ENCODE peak calls at places on chromosomes 11 and 22, in seven cellular contexts. M, U, R, Z, V, C and T are unnamed samples.
A peak's percentile ranks its signal among the peaks of the same experiment; 100 is the strongest.

GRCh38 chr11:102347526-102348331 is 715 bp downstream of the BIRC2 start:
- DNase-seq in M (no peak), U (peak; percentile 43), R (peak; percentile 44), Z (no peak), V (peak; percentile 72), C (peak; percentile 12), T (no peak)

GRCh38 chr22:38835888-38836301 is 7.9 kb downstream of the NPTXR start:
- DNase-seq in M (no peak), U (no peak), R (no peak), Z (no peak), V (no peak), C (no peak), T (no peak)

GRCh38 chr22:39478461-39478860 is 21.6 kb downstream of the MGAT3 start:
- DNase-seq in M (no peak), U (peak; percentile 61), R (no peak), Z (peak; percentile 71), V (peak; percentile 48), C (peak; percentile 44), T (no peak)

GRCh38 chr22:48696371-48696770 is 1131.3 kb downstream of the BRD1 start:
- DNase-seq in M (no peak), U (no peak), R (no peak), Z (peak; percentile 45), V (no peak), C (no peak), T (no peak)

GRCh38 chr11:58927393-58928081 is 11.8 kb upstream of the GLYATL1 start:
- DNase-seq in M (no peak), U (no peak), R (no peak), Z (no peak), V (peak; percentile 12), C (peak; percentile 28), T (no peak)

GRCh38 chr11:94956963-94957362 is 16.4 kb downstream of the CWC15 start:
- DNase-seq in M (no peak), U (peak; percentile 11), R (no peak), Z (no peak), V (no peak), C (no peak), T (no peak)

GRCh38 chr11:270451-271208 is 7.6 kb upstream of the NLRP6 start:
- DNase-seq in M (peak; percentile 16), U (no peak), R (no peak), Z (peak; percentile 79), V (no peak), C (no peak), T (no peak)

GRCh38 chr22:21100149-21101032 is 54.6 kb downstream of the LRRC74B start:
- DNase-seq in M (no peak), U (no peak), R (no peak), Z (no peak), V (no peak), C (peak; percentile 10), T (no peak)

GRCh38 chr22:23187871-23188700 is 7.8 kb downstream of the BCR start:
- DNase-seq in M (no peak), U (no peak), R (no peak), Z (no peak), V (no peak), C (no peak), T (no peak)

GRCh38 chr22:39408807-39409206 is 9.2 kb downstream of the TAB1 start:
- DNase-seq in M (no peak), U (peak; percentile 56), R (no peak), Z (no peak), V (no peak), C (no peak), T (no peak)

GRCh38 chr11:10382518-10382917 is 72.5 kb upstream of the AMPD3 start:
- DNase-seq in M (no peak), U (peak; percentile 25), R (no peak), Z (no peak), V (peak; percentile 88), C (peak; percentile 56), T (no peak)

GRCh38 chr11:35539781-35540281 is 14.4 kb upstream of the PAMR1 start:
- DNase-seq in M (no peak), U (peak; percentile 78), R (no peak), Z (peak; percentile 84), V (no peak), C (peak; percentile 79), T (no peak)

GRCh38 chr22:45758603-45759002 is 87.0 kb downstream of the ATXN10 start:
- DNase-seq in M (no peak), U (no peak), R (no peak), Z (no peak), V (no peak), C (no peak), T (no peak)

GRCh38 chr11:31106963-31107576 is 262.5 kb downstream of the DCDC1 start:
- DNase-seq in M (peak; percentile 18), U (peak; percentile 68), R (peak; percentile 8), Z (no peak), V (peak; percentile 85), C (peak; percentile 35), T (peak; percentile 23)

GRCh38 chr11:19730373-19730772 is 17.7 kb downstream of the NAV2 start:
- DNase-seq in M (no peak), U (no peak), R (no peak), Z (no peak), V (no peak), C (peak; percentile 23), T (no peak)

GRCh38 chr11:119094816-119095065 is 6.9 kb downstream of the DPAGT1 start:
- DNase-seq in M (peak; percentile 81), U (peak; percentile 83), R (peak; percentile 34), Z (peak; percentile 96), V (peak; percentile 88), C (peak; percentile 78), T (peak; percentile 45)

GRCh38 chr11:111665779-111666178 is 63.5 kb downstream of the SIK2 start:
- DNase-seq in M (no peak), U (peak; percentile 52), R (no peak), Z (no peak), V (peak; percentile 60), C (peak; percentile 27), T (peak; percentile 6)

GRCh38 chr22:36467042-36467810 is 14.2 kb downstream of the TXN2 start:
- DNase-seq in M (no peak), U (peak; percentile 42), R (no peak), Z (no peak), V (no peak), C (peak; percentile 50), T (no peak)

GRCh38 chr11:41456288-41456687 is 3.2 kb downstream of the LRRC4C start:
- DNase-seq in M (no peak), U (no peak), R (no peak), Z (no peak), V (no peak), C (no peak), T (no peak)

GRCh38 chr11:75873417-75874148 is 58.6 kb downstream of the UVRAG start:
- DNase-seq in M (peak; percentile 41), U (no peak), R (no peak), Z (no peak), V (no peak), C (no peak), T (peak; percentile 62)

GRCh38 chr11:1198766-1199688 is 23.8 kb upstream of the MUC5B start:
- DNase-seq in M (no peak), U (no peak), R (no peak), Z (peak; percentile 68), V (no peak), C (no peak), T (no peak)

GRCh38 chr22:38982008-38982927 is at the start of gene APOBEC3B:
- DNase-seq in M (no peak), U (peak; percentile 97), R (peak; percentile 46), Z (peak; percentile 95), V (peak; percentile 82), C (peak; percentile 92), T (peak; percentile 87)

GRCh38 chr11:81644239-81644840 is 1089.3 kb downstream of the FAM181B start:
- DNase-seq in M (no peak), U (peak; percentile 53), R (peak; percentile 82), Z (no peak), V (peak; percentile 80), C (peak; percentile 20), T (peak; percentile 76)

GRCh38 chr11:13098067-13098466 is 89.0 kb downstream of the RASSF10 start:
- DNase-seq in M (no peak), U (peak; percentile 98), R (no peak), Z (no peak), V (peak; percentile 79), C (no peak), T (no peak)

GRCh38 chr11:57515332-57516060 is at the start of gene SLC43A1:
- DNase-seq in M (peak; percentile 33), U (peak; percentile 27), R (peak; percentile 27), Z (peak; percentile 88), V (peak; percentile 46), C (peak; percentile 88), T (peak; percentile 18)

GRCh38 chr22:35589071-35589735 is 27.9 kb downstream of the MB start:
- DNase-seq in M (no peak), U (peak; percentile 99), R (no peak), Z (peak; percentile 52), V (no peak), C (peak; percentile 87), T (peak; percentile 84)

GRCh38 chr22:23714596-23715588 is 24.1 kb downstream of the RGL4 start:
- DNase-seq in M (no peak), U (no peak), R (no peak), Z (no peak), V (no peak), C (no peak), T (no peak)

GRCh38 chr11:12157241-12157661 is 46.9 kb downstream of the MICAL2 start:
- DNase-seq in M (no peak), U (no peak), R (no peak), Z (no peak), V (no peak), C (peak; percentile 85), T (peak; percentile 43)

GRCh38 chr22:45602824-45603301 is 68.8 kb upstream of the ATXN10 start:
- DNase-seq in M (no peak), U (no peak), R (peak; percentile 84), Z (peak; percentile 73), V (no peak), C (peak; percentile 92), T (no peak)

GRCh38 chr11:94144233-94144632 is 15.6 kb downstream of the PANX1 start:
- DNase-seq in M (no peak), U (no peak), R (no peak), Z (no peak), V (no peak), C (no peak), T (no peak)

GRCh38 chr11:125359130-125359529 is 136.9 kb downstream of the FEZ1 start:
- DNase-seq in M (no peak), U (no peak), R (no peak), Z (peak; percentile 28), V (no peak), C (no peak), T (no peak)

GRCh38 chr22:26430600-26430999 is 1.5 kb downstream of the ASPHD2 start:
- DNase-seq in M (no peak), U (no peak), R (no peak), Z (no peak), V (no peak), C (no peak), T (no peak)

GRCh38 chr11:62497132-62497915 is 49.3 kb downstream of the AHNAK start:
- DNase-seq in M (no peak), U (peak; percentile 86), R (peak; percentile 21), Z (no peak), V (peak; percentile 94), C (peak; percentile 51), T (peak; percentile 76)

GRCh38 chr11:118536726-118537125 is 5.7 kb downstream of the TMEM25 start:
- DNase-seq in M (no peak), U (peak; percentile 71), R (no peak), Z (no peak), V (no peak), C (no peak), T (no peak)